ENCODE peak calls at places on chromosomes 3 and 15, in ten cellular contexts. D is KG1; W is cardiac muscle cell; P is PC-3; K is Right ventricle myocardium superior; M is effector CD4-positive, alpha-beta T cell; R is activated CD4-positive, alpha-beta T cell treated with anti-CD3 and anti-CD28 coated beads, Interleukin-2, amount 50 U/mL, for 24 hours; T is NCI-H1105; B is kidney glomerular epithelial cell; Z is stimulated activated CD8-positive, alpha-beta memory T cell treated with anti-CD3 and anti-CD28 coated beads, Interleukin-7, amount 100 ng/mL, for 24 hours. Q is an unnamed sample.

GRCh38 chr3:32734756-32735155 is 49.8 kb downstream of the CNOT10 start:
- DNase-seq in K (no peak), M (no peak), P (no peak), W (no peak), B (no peak), Z (no peak), R (no peak), D (no peak), T (no peak), Q (no peak)

GRCh38 chr3:15064835-15065549 is at the start of gene MRPS25:
- DNase-seq in Z (peak), M (peak), P (peak), W (peak), D (peak), R (peak), B (peak), T (peak), K (peak), Q (peak)

GRCh38 chr15:64895285-64896065 is 16.2 kb upstream of the ANKDD1A start:
- DNase-seq in K (no peak), D (peak), M (peak), T (no peak), Z (no peak), R (peak), B (no peak), P (no peak), W (peak), Q (peak)

GRCh38 chr15:49674370-49674769 is 53.5 kb downstream of the DTWD1 start:
- DNase-seq in M (no peak), T (no peak), B (no peak), D (no peak), R (no peak), P (no peak), K (no peak), Z (no peak), W (no peak), Q (no peak)

GRCh38 chr15:69996842-69997478 is 100.8 kb downstream of the TLE3 start:
- DNase-seq in D (no peak), K (no peak), Z (no peak), P (peak), M (no peak), W (no peak), B (no peak), T (peak), R (no peak), Q (no peak)

GRCh38 chr15:55168350-55168974 is 28.3 kb downstream of the RSL24D1 start:
- DNase-seq in B (peak), D (peak), K (peak), Z (peak), T (peak), M (peak), W (peak), R (peak), P (peak), Q (peak)

GRCh38 chr3:99945328-99945995 is 127.8 kb downstream of the CMSS1 start:
- DNase-seq in R (no peak), B (no peak), P (no peak), K (peak), T (no peak), D (no peak), W (no peak), M (no peak), Z (no peak), Q (no peak)

GRCh38 chr3:170735821-170736220 is 134.2 kb downstream of the RPL22L1 start:
- DNase-seq in B (no peak), K (no peak), D (no peak), R (no peak), W (no peak), P (no peak), T (no peak), Z (no peak), M (no peak), Q (no peak)

GRCh38 chr3:46019707-46020106 is 7.6 kb downstream of the XCR1 start:
- DNase-seq in D (no peak), K (no peak), T (no peak), M (no peak), P (no peak), R (peak), Z (peak), B (no peak), W (no peak), Q (no peak)

GRCh38 chr15:80070840-80071239 is 11.4 kb downstream of the ZFAND6 start:
- DNase-seq in D (no peak), P (peak), M (no peak), T (no peak), W (peak), B (no peak), K (no peak), R (no peak), Z (no peak), Q (no peak)

GRCh38 chr3:11764931-11765363 is 81.7 kb downstream of the TAMM41 start:
- DNase-seq in M (no peak), T (no peak), Z (no peak), K (no peak), P (peak), W (peak), B (peak), D (no peak), R (no peak), Q (no peak)

GRCh38 chr3:52253314-52254260 is 8.0 kb downstream of the PPM1M start:
- DNase-seq in D (peak), K (peak), M (peak), B (no peak), W (peak), Z (peak), P (no peak), T (no peak), R (peak), Q (peak)

GRCh38 chr3:152269423-152270144 is 855 bp downstream of the MBNL1 start:
- DNase-seq in D (no peak), W (peak), K (peak), P (peak), R (no peak), M (peak), T (peak), Z (no peak), B (peak), Q (peak)

GRCh38 chr3:177705976-177706866 is 508.9 kb upstream of the TBL1XR1 start:
- DNase-seq in T (no peak), M (no peak), K (peak), D (no peak), W (peak), Z (no peak), R (no peak), B (no peak), P (no peak), Q (peak)

GRCh38 chr3:112128843-112129727 is 4.0 kb downstream of the GCSAM start:
- DNase-seq in W (peak), B (no peak), R (peak), T (no peak), D (no peak), P (peak), Z (no peak), K (no peak), M (peak), Q (no peak)

GRCh38 chr3:170414202-170414663 is 4.4 kb upstream of the CLDN11 start:
- DNase-seq in M (no peak), T (peak), K (no peak), D (peak), B (peak), R (peak), Z (no peak), P (peak), W (peak), Q (no peak)

GRCh38 chr15:57595011-57595866 is 3.5 kb downstream of the MYZAP start:
- DNase-seq in K (peak), B (no peak), P (no peak), Z (no peak), M (no peak), W (no peak), R (no peak), D (no peak), T (peak), Q (no peak)

GRCh38 chr3:177231237-177231636 is 34.0 kb upstream of the TBL1XR1 start:
- DNase-seq in T (no peak), B (no peak), W (no peak), M (no peak), Z (no peak), D (no peak), R (no peak), P (no peak), K (no peak), Q (no peak)

GRCh38 chr15:86266896-86267484 is 187.3 kb downstream of the AGBL1 start:
- DNase-seq in M (no peak), R (no peak), Z (no peak), B (no peak), T (no peak), K (no peak), W (no peak), D (no peak), P (peak), Q (no peak)

GRCh38 chr15:81097893-81098280 is 36.2 kb upstream of the CFAP161 start:
- DNase-seq in R (no peak), W (peak), M (no peak), T (no peak), P (peak), D (no peak), K (no peak), Z (no peak), B (no peak), Q (peak)

GRCh38 chr3:186277268-186277909 is 84.6 kb downstream of the DGKG start:
- DNase-seq in W (peak), M (no peak), Z (no peak), T (peak), B (peak), R (no peak), P (peak), D (no peak), K (no peak), Q (no peak)

GRCh38 chr3:150627557-150627956 is 24.4 kb downstream of the SELENOT start:
- DNase-seq in K (no peak), T (no peak), R (no peak), W (peak), P (no peak), B (no peak), M (no peak), D (no peak), Z (no peak), Q (no peak)

GRCh38 chr3:72836923-72837322 is 11.3 kb downstream of the SHQ1 start:
- DNase-seq in T (no peak), P (no peak), W (no peak), D (no peak), Z (no peak), R (no peak), B (no peak), M (no peak), K (peak), Q (peak)

GRCh38 chr15:63874616-63875015 is 40.9 kb upstream of the HERC1 start:
- DNase-seq in P (no peak), Z (no peak), M (no peak), B (no peak), R (no peak), D (no peak), W (no peak), T (no peak), K (no peak), Q (no peak)

GRCh38 chr15:70792171-70792573 is 28.8 kb upstream of the UACA start:
- DNase-seq in W (peak), K (no peak), P (peak), R (no peak), Z (no peak), M (no peak), B (peak), T (no peak), D (no peak), Q (no peak)

GRCh38 chr15:81085898-81086297 is 48.2 kb upstream of the CFAP161 start:
- DNase-seq in Z (no peak), B (no peak), D (no peak), M (no peak), K (no peak), W (no peak), P (peak), R (no peak), T (no peak), Q (no peak)

GRCh38 chr15:101250931-101251829 is 668 bp downstream of the CHSY1 start:
- DNase-seq in K (peak), Z (no peak), W (peak), D (no peak), M (no peak), T (peak), B (peak), R (no peak), P (peak), Q (peak)

GRCh38 chr3:12294885-12295580 is 6.2 kb downstream of the PPARG start:
- DNase-seq in K (no peak), T (no peak), R (no peak), D (no peak), M (no peak), W (peak), B (peak), Z (no peak), P (peak), Q (no peak)

GRCh38 chr3:115513411-115513800 is 109.9 kb upstream of the GAP43 start:
- DNase-seq in P (peak), M (no peak), W (no peak), D (no peak), B (no peak), R (no peak), Z (no peak), T (no peak), K (no peak), Q (no peak)